ENCODE peak calls at places on chromosomes 13 and 19, in seven cellular contexts. M is A549, K is H1, U is GM12878, G is HCT116, T is K562, Z is endothelial cell of umbilical vein. A is an unnamed sample.

GRCh38 chr13:39811051-39811450 is 155.6 kb downstream of the COG6 start:
- DNase-seq in M (no peak), K (no peak), U (no peak), G (no peak), T (no peak), Z (peak; percentile 29), A (peak; percentile 77)

GRCh38 chr19:57814505-57815246 is at the start of gene ZNF552:
- DNase-seq in M (peak; percentile 94), K (peak; percentile 81), U (peak; percentile 71), G (peak; percentile 91), T (peak; percentile 92), Z (peak; percentile 93), A (peak; percentile 82)

GRCh38 chr13:60520902-60521563 is 124.0 kb downstream of the TDRD3 start:
- DNase-seq in M (no peak), K (no peak), U (no peak), G (no peak), T (no peak), Z (no peak), A (no peak)

GRCh38 chr13:59356607-59357006 is 807.1 kb downstream of the DIAPH3 start:
- DNase-seq in M (no peak), K (no peak), U (no peak), G (no peak), T (peak; percentile 18), Z (peak; percentile 97), A (no peak)

GRCh38 chr13:32323912-32324311 is 8.6 kb downstream of the BRCA2 start:
- DNase-seq in M (no peak), K (no peak), U (no peak), G (no peak), T (no peak), Z (peak; percentile 43), A (no peak)

GRCh38 chr13:77000475-77000874 is 8.6 kb downstream of the CLN5 start:
- DNase-seq in M (no peak), K (no peak), U (no peak), G (no peak), T (no peak), Z (no peak), A (peak; percentile 31)

GRCh38 chr13:18996627-18997051 is 185.0 kb downstream of the TUBA3C start:
- DNase-seq in M (no peak), K (no peak), U (no peak), G (no peak), T (peak; percentile 2), Z (no peak), A (peak; percentile 8)

GRCh38 chr13:79776538-79776937 is 295.6 kb downstream of the NDFIP2 start:
- DNase-seq in M (no peak), K (no peak), U (no peak), G (no peak), T (no peak), Z (no peak), A (peak; percentile 15)

GRCh38 chr19:13033244-13033643 is 38.0 kb downstream of the NFIX start:
- DNase-seq in M (no peak), K (no peak), U (no peak), G (no peak), T (no peak), Z (no peak), A (peak; percentile 24)

GRCh38 chr19:23762884-23763711 is 4.4 kb upstream of the ZNF681 start:
- DNase-seq in M (no peak), K (peak; percentile 86), U (peak; percentile 32), G (no peak), T (peak; percentile 94), Z (no peak), A (peak; percentile 68)

GRCh38 chr13:105442941-105443340 is 1092.5 kb downstream of the EFNB2 start:
- DNase-seq in M (peak; percentile 47), K (no peak), U (no peak), G (peak; percentile 87), T (no peak), Z (peak; percentile 93), A (no peak)

GRCh38 chr13:84912720-84913119 is 886.5 kb downstream of the SLITRK6 start:
- DNase-seq in M (no peak), K (no peak), U (no peak), G (no peak), T (no peak), Z (no peak), A (no peak)

GRCh38 chr19:28019371-28019770 is 1193.6 kb downstream of the UQCRFS1 start:
- DNase-seq in M (no peak), K (no peak), U (no peak), G (no peak), T (no peak), Z (no peak), A (no peak)

GRCh38 chr19:34664168-34664567 is 12.8 kb downstream of the SCGB2B2 start:
- DNase-seq in M (no peak), K (no peak), U (no peak), G (no peak), T (no peak), Z (no peak), A (no peak)
- TF ChIP-seq MAX in M (no peak), K (no peak), U (no peak), G (no peak), T (no peak), Z (no peak), A (no peak)

GRCh38 chr19:47749326-47749725 is 4.0 kb downstream of the NOP53 start:
- DNase-seq in M (no peak), K (no peak), U (peak; percentile 51), G (no peak), T (no peak), Z (no peak), A (no peak)

GRCh38 chr19:47741544-47742125 is 3.7 kb upstream of the NOP53 start:
- DNase-seq in M (no peak), K (no peak), U (no peak), G (no peak), T (no peak), Z (peak; percentile 20), A (no peak)

GRCh38 chr19:47740866-47741519 is 4.4 kb upstream of the NOP53 start:
- DNase-seq in M (no peak), K (no peak), U (no peak), G (no peak), T (no peak), Z (no peak), A (no peak)

GRCh38 chr19:47742636-47743035 is 2.7 kb upstream of the NOP53 start:
- DNase-seq in M (no peak), K (no peak), U (no peak), G (no peak), T (no peak), Z (no peak), A (no peak)

GRCh38 chr19:47745010-47745901 is at the start of gene NOP53:
- DNase-seq in M (peak; percentile 99), K (peak; percentile 98), U (peak; percentile 93), G (peak; percentile 93), T (peak; percentile 97), Z (peak; percentile 98), A (peak; percentile 100)
- TF ChIP-seq POLR2A in M (peak; percentile 76), K (peak; percentile 97), U (peak; percentile 98), G (no peak), T (peak; percentile 99), Z (peak; percentile 85), A (peak; percentile 98)

GRCh38 chr13:113192279-113192678 is 16.2 kb downstream of the PCID2 start:
- DNase-seq in M (no peak), K (no peak), U (no peak), G (no peak), T (no peak), Z (no peak), A (no peak)
- TF ChIP-seq MAX in M (no peak), K (no peak), U (no peak), G (no peak), T (no peak), Z (no peak), A (no peak)

GRCh38 chr19:4201798-4202197 is 19.3 kb downstream of the ANKRD24 start:
- DNase-seq in M (no peak), K (no peak), U (no peak), G (no peak), T (no peak), Z (no peak), A (no peak)
- TF ChIP-seq POLR2A in M (no peak), K (no peak), U (no peak), G (no peak), T (no peak), Z (no peak), A (no peak)

DNA sequence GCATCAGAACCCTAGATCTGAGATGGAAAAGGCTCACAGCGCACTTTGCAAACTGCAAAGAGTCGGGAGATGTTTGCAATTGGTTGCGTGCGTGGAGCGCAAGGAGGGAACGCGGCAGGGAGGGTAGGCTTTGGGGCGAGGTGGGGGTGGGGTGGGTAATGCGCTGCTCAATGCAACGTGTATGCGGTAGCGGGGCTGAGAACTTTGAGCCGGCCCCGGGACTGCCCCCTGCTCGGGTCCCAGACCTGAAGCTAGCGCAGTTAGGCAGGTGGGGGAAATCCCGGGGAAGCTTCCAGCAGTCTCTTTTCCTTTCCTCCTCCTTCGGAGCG is 971 bp downstream of the FOSB start:
- DNase-seq in M (no peak), K (no peak), U (no peak), G (no peak), T (no peak), Z (no peak), A (no peak)
- TF ChIP-seq MAX in M (no peak), K (no peak), U (no peak), G (no peak), T (no peak), Z (no peak), A (no peak)

DNA sequence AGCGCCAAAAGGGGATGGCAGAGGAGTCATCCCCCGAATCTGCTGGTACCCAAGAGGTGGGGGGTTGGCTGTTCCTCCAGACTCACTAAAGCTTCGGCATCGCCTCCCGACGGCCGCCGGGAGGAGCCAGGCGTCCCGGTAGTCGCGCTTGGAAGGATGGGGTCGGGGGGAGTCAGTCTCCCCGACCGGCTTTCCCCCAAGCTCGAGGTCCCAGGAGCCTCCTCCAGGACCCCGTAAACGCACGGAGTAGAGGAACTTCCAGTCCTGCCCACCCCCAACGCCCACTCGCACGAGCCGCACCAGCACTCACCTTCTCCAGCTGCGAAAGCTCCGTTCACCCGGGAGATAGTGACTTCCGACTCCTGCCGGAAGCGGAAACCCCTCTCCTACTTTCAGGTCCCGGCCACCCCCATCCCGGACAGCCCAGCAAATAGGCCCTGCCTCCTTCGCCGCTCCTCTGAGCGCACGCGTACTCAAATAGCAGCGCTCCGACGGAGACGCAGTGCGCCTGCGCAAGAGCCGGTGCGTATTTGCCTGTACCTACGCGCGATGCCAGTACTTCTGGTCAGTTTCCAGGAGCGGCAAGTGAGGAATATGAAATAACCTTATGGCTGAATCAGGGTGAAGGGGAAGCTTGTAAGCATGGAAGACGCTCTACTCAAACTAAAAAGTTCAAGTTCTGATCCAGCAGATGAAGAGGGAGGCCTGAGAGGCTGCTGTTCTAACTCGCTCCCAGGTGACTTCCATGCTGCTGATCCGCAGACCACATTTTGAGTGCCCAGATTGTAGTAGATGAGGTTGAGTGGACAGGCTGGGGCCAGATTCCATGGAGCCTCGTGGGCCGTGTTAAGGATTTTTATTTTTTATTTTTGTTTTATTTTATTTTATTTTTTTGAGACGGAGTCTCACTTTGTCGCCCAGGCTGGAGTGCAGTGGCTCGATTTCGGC is at the start of gene ELOF1:
- DNase-seq in M (peak; percentile 94), K (peak; percentile 95), U (peak; percentile 96), G (peak; percentile 97), T (peak; percentile 100), Z (peak; percentile 97), A (peak; percentile 98)
- TF ChIP-seq POLR2A in M (peak; percentile 68), K (peak; percentile 79), U (peak; percentile 89), G (peak; percentile 92), T (peak; percentile 97), Z (peak; percentile 88), A (peak; percentile 90)